ENCODE peak calls at places on chromosomes 7 and 10, in ten cellular contexts. P is sigmoid colon; M is tibial artery; H is BE2C; A is colonic mucosa; R is endodermal cell; J is H9; X is CD8-positive, alpha-beta T cell; K is psoas muscle; I is ascending aorta. V is an unnamed sample.

GRCh38 chr7:94030634-94031033 is 26.5 kb upstream of the BET1 start:
- DNase-seq in P (no peak), M (no peak), H (no peak), A (no peak), R (no peak), J (no peak), X (no peak), K (no peak), I (no peak), V (no peak)

GRCh38 chr10:17742918-17743317 is 9.1 kb upstream of the TMEM236 start:
- DNase-seq in P (no peak), M (peak; percentile 56), H (peak; percentile 65), A (peak; percentile 74), R (peak; percentile 85), J (peak; percentile 52), X (peak; percentile 48), K (peak; percentile 68), I (no peak), V (peak; percentile 20)

GRCh38 chr7:105497016-105497415 is 25.1 kb downstream of the PUS7 start:
- DNase-seq in P (no peak), M (no peak), H (no peak), A (no peak), R (no peak), J (no peak), X (no peak), K (no peak), I (no peak), V (no peak)

GRCh38 chr10:112471878-112472487 is 25.0 kb downstream of the VTI1A start:
- DNase-seq in P (no peak), M (no peak), H (no peak), A (no peak), R (peak; percentile 65), J (no peak), X (no peak), K (no peak), I (no peak), V (no peak)

GRCh38 chr10:7471720-7472367 is 61.0 kb upstream of the SFMBT2 start:
- DNase-seq in P (no peak), M (no peak), H (no peak), A (peak; percentile 23), R (no peak), J (no peak), X (no peak), K (no peak), I (no peak), V (no peak)

GRCh38 chr10:119205926-119206602 is 1.3 kb upstream of the GRK5 start:
- DNase-seq in P (peak; percentile 87), M (peak; percentile 66), H (peak; percentile 20), A (peak; percentile 74), R (peak; percentile 74), J (peak; percentile 49), X (peak; percentile 24), K (peak; percentile 80), I (peak; percentile 57), V (peak; percentile 89)

GRCh38 chr10:114821915-114822770 is 563 bp downstream of the FHIP2A start:
- DNase-seq in P (peak; percentile 72), M (peak; percentile 25), H (peak; percentile 24), A (peak; percentile 47), R (peak; percentile 77), J (peak; percentile 41), X (peak; percentile 29), K (peak; percentile 58), I (no peak), V (no peak)

GRCh38 chr10:84114088-84114667 is 25.1 kb upstream of the GHITM start:
- DNase-seq in P (no peak), M (no peak), H (no peak), A (no peak), R (peak; percentile 55), J (no peak), X (no peak), K (no peak), I (no peak), V (no peak)

GRCh38 chr7:151812967-151813366 is 63.9 kb downstream of the PRKAG2 start:
- DNase-seq in P (no peak), M (no peak), H (no peak), A (no peak), R (no peak), J (no peak), X (no peak), K (no peak), I (no peak), V (no peak)

GRCh38 chr10:32207544-32207943 is 139.4 kb downstream of the EPC1 start:
- DNase-seq in P (no peak), M (peak; percentile 24), H (peak; percentile 48), A (peak; percentile 77), R (peak; percentile 85), J (peak; percentile 54), X (peak; percentile 41), K (no peak), I (peak; percentile 12), V (no peak)

GRCh38 chr10:110852255-110852896 is 19.4 kb upstream of the PDCD4 start:
- DNase-seq in P (peak; percentile 36), M (no peak), H (no peak), A (peak; percentile 53), R (peak; percentile 53), J (no peak), X (no peak), K (no peak), I (no peak), V (no peak)

GRCh38 chr7:152145853-152146466 is 120.5 kb downstream of the GALNT11 start:
- DNase-seq in P (no peak), M (no peak), H (peak; percentile 34), A (peak; percentile 35), R (peak; percentile 75), J (no peak), X (peak; percentile 11), K (no peak), I (no peak), V (no peak)

GRCh38 chr7:91894781-91895480 is 14.4 kb upstream of the MTERF1 start:
- DNase-seq in P (no peak), M (no peak), H (no peak), A (no peak), R (no peak), J (no peak), X (no peak), K (no peak), I (no peak), V (no peak)

GRCh38 chr10:86364551-86365345 is 1.8 kb downstream of the GRID1 start:
- DNase-seq in P (peak; percentile 61), M (peak; percentile 18), H (peak; percentile 41), A (no peak), R (peak; percentile 91), J (peak; percentile 77), X (no peak), K (peak; percentile 48), I (no peak), V (no peak)

DNA sequence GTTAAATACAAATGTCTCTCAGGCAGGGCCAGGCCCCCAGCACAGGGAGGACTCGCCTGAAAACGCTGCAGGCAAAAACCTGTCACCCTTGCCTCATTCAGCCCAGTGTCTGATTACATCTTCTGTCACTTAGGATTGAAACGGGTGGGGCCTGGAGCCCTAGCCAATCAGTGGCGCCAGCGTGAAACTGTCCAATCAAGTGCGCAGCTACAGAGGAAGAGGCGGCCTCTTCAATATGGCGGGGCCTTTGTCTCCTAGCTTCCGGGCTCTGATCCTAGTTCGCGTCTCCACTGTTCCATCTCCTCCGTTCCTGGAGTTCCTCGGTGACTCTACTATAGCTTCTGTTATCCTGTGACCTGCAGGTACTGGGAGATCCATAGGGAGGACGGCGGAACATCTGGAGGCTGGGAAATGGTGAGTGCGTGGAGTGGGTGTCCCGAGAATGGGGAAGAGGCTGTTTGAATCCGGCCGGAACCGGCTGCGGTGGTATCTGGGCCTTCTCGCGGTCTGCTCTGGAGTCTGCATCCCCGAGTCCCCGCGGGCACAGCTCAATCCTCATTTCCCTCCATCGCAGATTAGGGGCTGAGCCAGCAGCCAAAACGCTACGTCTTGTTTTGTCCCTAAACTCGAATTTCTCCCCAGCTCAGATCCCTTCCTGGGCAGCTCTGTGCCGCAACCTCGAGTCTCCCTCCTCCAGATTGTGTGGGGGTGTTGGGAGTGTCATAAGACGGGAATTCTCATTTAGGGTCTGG is at the start of gene ZNF736:
- DNase-seq in P (peak; percentile 95), M (peak; percentile 93), H (peak; percentile 90), A (peak; percentile 91), R (no peak), J (no peak), X (peak; percentile 79), K (peak; percentile 94), I (peak; percentile 86), V (peak; percentile 95)
- H3K9me3 ChIP-seq in P (no peaks in the 10 kb centered on the region), M (no peaks in the 10 kb centered on the region), H (no peaks in the 10 kb centered on the region), A (no peaks in the 10 kb centered on the region), R (peaks cover 40% of the 10 kb centered on the region), J (peaks cover 69% of the 10 kb centered on the region), X (no peaks in the 10 kb centered on the region), K (no peaks in the 10 kb centered on the region), I (no peaks in the 10 kb centered on the region), V (no peaks in the 10 kb centered on the region)

DNA sequence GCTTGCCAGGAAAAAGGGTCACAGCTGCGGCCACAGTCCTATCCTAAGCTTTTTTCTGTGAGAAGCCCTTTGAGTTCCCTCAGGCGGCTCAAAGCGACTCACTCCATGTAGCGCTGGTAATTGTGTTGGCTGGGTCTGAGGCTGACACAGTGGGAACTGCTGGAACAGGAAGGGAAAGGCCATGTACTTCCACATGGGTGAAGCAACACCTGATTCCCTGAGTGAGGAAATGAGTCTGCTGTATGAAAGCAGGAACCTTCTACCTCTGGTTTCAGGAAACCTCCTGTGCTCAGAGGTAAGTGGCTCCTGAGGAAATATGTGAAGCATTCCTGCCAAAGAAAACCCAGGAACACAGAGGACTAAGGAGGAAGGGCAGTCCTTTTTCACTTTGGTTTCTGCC is 734.6 kb upstream of the SORCS1 start:
- DNase-seq in P (no peak), M (no peak), H (no peak), A (no peak), R (peak; percentile 54), J (peak; percentile 32), X (no peak), K (peak; percentile 23), I (no peak), V (no peak)
- TF ChIP-seq CTCF in P (no peak), M (no peak), H (no peak), A (no peak), R (no peak), J (no peak), X (no peak), K (no peak), I (no peak), V (no peak)

DNA sequence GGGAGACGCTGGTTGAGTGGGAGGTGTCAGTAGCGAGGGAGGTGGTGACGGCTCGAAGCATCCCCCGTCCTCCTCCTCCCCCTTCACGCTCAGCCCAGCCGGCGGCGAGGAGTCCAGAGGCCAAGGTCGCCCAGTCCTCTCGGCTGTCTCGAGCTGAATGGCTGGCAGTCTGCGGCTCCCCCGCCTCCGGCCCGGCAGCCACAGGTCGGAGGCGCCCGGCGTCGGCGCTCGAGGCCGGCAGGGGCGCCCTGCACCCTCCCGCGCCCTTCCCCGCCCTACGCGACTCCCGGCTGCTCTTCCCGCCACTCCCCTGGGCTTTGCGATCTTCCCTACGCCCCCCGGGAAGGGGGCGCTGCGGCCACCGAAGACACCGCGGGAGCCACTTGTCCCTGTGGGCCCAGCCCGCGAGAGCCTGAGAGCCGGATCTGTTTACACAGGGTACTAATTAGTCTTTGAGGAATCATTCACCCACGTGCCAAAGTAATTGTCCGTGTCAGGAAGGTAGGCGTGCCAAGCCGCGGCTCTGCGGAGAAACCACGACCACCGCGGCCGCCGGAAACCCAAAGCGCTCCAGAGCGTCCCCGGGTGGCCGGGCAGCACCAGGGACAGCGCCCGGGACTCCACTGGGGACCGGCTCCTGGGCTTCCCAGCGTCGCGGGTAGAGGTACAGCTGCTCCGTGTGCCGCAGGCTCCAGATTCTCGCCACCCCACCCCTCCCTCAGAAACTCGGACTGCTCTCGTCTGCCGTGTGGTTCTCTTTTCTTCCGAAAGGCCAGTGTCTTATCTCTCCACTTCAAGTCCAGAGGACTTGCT is at the start of gene NXPH1:
- DNase-seq in P (no peak), M (no peak), H (peak; percentile 80), A (no peak), R (peak; percentile 90), J (peak; percentile 63), X (no peak), K (no peak), I (no peak), V (no peak)
- H3K9me3 ChIP-seq in P (no peaks in the 10 kb centered on the region), M (no peaks in the 10 kb centered on the region), H (peaks cover 3% of the 10 kb centered on the region), A (no peaks in the 10 kb centered on the region), R (peaks cover 9% of the 10 kb centered on the region), J (no peaks in the 10 kb centered on the region), X (no peaks in the 10 kb centered on the region), K (no peaks in the 10 kb centered on the region), I (no peaks in the 10 kb centered on the region), V (no peaks in the 10 kb centered on the region)

GRCh38 chr7:108875139-108875538 is 305.5 kb downstream of the DNAJB9 start:
- DNase-seq in P (no peak), M (no peak), H (peak; percentile 20), A (no peak), R (peak; percentile 80), J (peak; percentile 41), X (no peak), K (no peak), I (no peak), V (no peak)
- TF ChIP-seq CTCF in P (no peak), M (no peak), H (peak; percentile 57), A (no peak), R (peak; percentile 75), J (peak; percentile 74), X (no peak), K (no peak), I (no peak), V (no peak)

V was measured in vagina.